ENCODE peak calls at places on chromosome 1, in eight cellular contexts. One of them, this sample, is unnamed.
A peak's percentile ranks its signal among the peaks of the same experiment; 100 is the strongest.

GRCh38 chr1:96999191-96999590 is 277.6 kb downstream of the PTBP2 start:
- DNase-seq in heart right ventricle: no peak
- DNase-seq in PC-9: peak; percentile 16
- DNase-seq in fibroblast of pulmonary artery: no peak
- DNase-seq in colonic mucosa: no peak
- DNase-seq in dorsolateral prefrontal cortex: no peak
- DNase-seq in lower leg skin: no peak
- DNase-seq in lower lobe of right lung: no peak
- DNase-seq in this sample: no peak

GRCh38 chr1:182337736-182338571 is 53.6 kb downstream of the GLUL start:
- DNase-seq in heart right ventricle: peak; percentile 15
- DNase-seq in PC-9: no peak
- DNase-seq in fibroblast of pulmonary artery: peak; percentile 11
- DNase-seq in colonic mucosa: no peak
- DNase-seq in dorsolateral prefrontal cortex: no peak
- DNase-seq in lower leg skin: peak; percentile 80
- DNase-seq in lower lobe of right lung: no peak
- DNase-seq in this sample: peak; percentile 27

GRCh38 chr1:34776911-34777310 is 4.1 kb upstream of the GJB3 start:
- DNase-seq in heart right ventricle: no peak
- DNase-seq in PC-9: peak; percentile 60
- DNase-seq in fibroblast of pulmonary artery: no peak
- DNase-seq in colonic mucosa: no peak
- DNase-seq in dorsolateral prefrontal cortex: no peak
- DNase-seq in lower leg skin: no peak
- DNase-seq in lower lobe of right lung: no peak
- DNase-seq in this sample: no peak

GRCh38 chr1:2971609-2972008 is 49.7 kb upstream of the ACTRT2 start:
- DNase-seq in heart right ventricle: no peak
- DNase-seq in PC-9: no peak
- DNase-seq in fibroblast of pulmonary artery: no peak
- DNase-seq in colonic mucosa: no peak
- DNase-seq in dorsolateral prefrontal cortex: no peak
- DNase-seq in lower leg skin: peak; percentile 75
- DNase-seq in lower lobe of right lung: no peak
- DNase-seq in this sample: no peak

GRCh38 chr1:115669002-115669673 is 27.4 kb downstream of the VANGL1 start:
- DNase-seq in heart right ventricle: no peak
- DNase-seq in PC-9: peak; percentile 83
- DNase-seq in fibroblast of pulmonary artery: peak; percentile 64
- DNase-seq in colonic mucosa: no peak
- DNase-seq in dorsolateral prefrontal cortex: no peak
- DNase-seq in lower leg skin: no peak
- DNase-seq in lower lobe of right lung: no peak
- DNase-seq in this sample: peak; percentile 91

GRCh38 chr1:16041200-16041599 is 2.4 kb upstream of the CLCNKB start:
- DNase-seq in heart right ventricle: no peak
- DNase-seq in PC-9: no peak
- DNase-seq in fibroblast of pulmonary artery: no peak
- DNase-seq in colonic mucosa: no peak
- DNase-seq in dorsolateral prefrontal cortex: no peak
- DNase-seq in lower leg skin: no peak
- DNase-seq in lower lobe of right lung: no peak
- DNase-seq in this sample: no peak

GRCh38 chr1:14907416-14907815 is 246.1 kb upstream of the TMEM51 start:
- DNase-seq in heart right ventricle: no peak
- DNase-seq in PC-9: no peak
- DNase-seq in fibroblast of pulmonary artery: no peak
- DNase-seq in colonic mucosa: no peak
- DNase-seq in dorsolateral prefrontal cortex: no peak
- DNase-seq in lower leg skin: no peak
- DNase-seq in lower lobe of right lung: no peak
- DNase-seq in this sample: no peak

GRCh38 chr1:18803392-18803791 is 56.1 kb downstream of the TAS1R2 start:
- DNase-seq in heart right ventricle: no peak
- DNase-seq in PC-9: no peak
- DNase-seq in fibroblast of pulmonary artery: no peak
- DNase-seq in colonic mucosa: no peak
- DNase-seq in dorsolateral prefrontal cortex: no peak
- DNase-seq in lower leg skin: no peak
- DNase-seq in lower lobe of right lung: no peak
- DNase-seq in this sample: no peak

GRCh38 chr1:156583821-156584622 is 4.5 kb downstream of the TTC24 start:
- DNase-seq in heart right ventricle: no peak
- DNase-seq in PC-9: peak; percentile 61
- DNase-seq in fibroblast of pulmonary artery: peak; percentile 93
- DNase-seq in colonic mucosa: peak; percentile 84
- DNase-seq in dorsolateral prefrontal cortex: peak; percentile 74
- DNase-seq in lower leg skin: peak; percentile 90
- DNase-seq in lower lobe of right lung: no peak
- DNase-seq in this sample: peak; percentile 86

GRCh38 chr1:198919667-198920398 is 281.0 kb downstream of the PTPRC start:
- DNase-seq in heart right ventricle: no peak
- DNase-seq in PC-9: no peak
- DNase-seq in fibroblast of pulmonary artery: no peak
- DNase-seq in colonic mucosa: no peak
- DNase-seq in dorsolateral prefrontal cortex: no peak
- DNase-seq in lower leg skin: no peak
- DNase-seq in lower lobe of right lung: no peak
- DNase-seq in this sample: peak; percentile 51

GRCh38 chr1:10146391-10146790 is 64.0 kb upstream of the KIF1B start:
- DNase-seq in heart right ventricle: no peak
- DNase-seq in PC-9: peak; percentile 35
- DNase-seq in fibroblast of pulmonary artery: no peak
- DNase-seq in colonic mucosa: no peak
- DNase-seq in dorsolateral prefrontal cortex: no peak
- DNase-seq in lower leg skin: no peak
- DNase-seq in lower lobe of right lung: no peak
- DNase-seq in this sample: no peak

GRCh38 chr1:225601902-225602589 is 50.9 kb downstream of the ENAH start:
- DNase-seq in heart right ventricle: no peak
- DNase-seq in PC-9: no peak
- DNase-seq in fibroblast of pulmonary artery: no peak
- DNase-seq in colonic mucosa: no peak
- DNase-seq in dorsolateral prefrontal cortex: no peak
- DNase-seq in lower leg skin: no peak
- DNase-seq in lower lobe of right lung: no peak
- DNase-seq in this sample: no peak

GRCh38 chr1:225607355-225607754 is 45.6 kb downstream of the ENAH start:
- DNase-seq in heart right ventricle: no peak
- DNase-seq in PC-9: no peak
- DNase-seq in fibroblast of pulmonary artery: no peak
- DNase-seq in colonic mucosa: no peak
- DNase-seq in dorsolateral prefrontal cortex: no peak
- DNase-seq in lower leg skin: no peak
- DNase-seq in lower lobe of right lung: no peak
- DNase-seq in this sample: no peak

GRCh38 chr1:225608014-225608796 is 44.7 kb downstream of the ENAH start:
- DNase-seq in heart right ventricle: no peak
- DNase-seq in PC-9: no peak
- DNase-seq in fibroblast of pulmonary artery: no peak
- DNase-seq in colonic mucosa: no peak
- DNase-seq in dorsolateral prefrontal cortex: no peak
- DNase-seq in lower leg skin: no peak
- DNase-seq in lower lobe of right lung: no peak
- DNase-seq in this sample: no peak

GRCh38 chr1:225602590-225603206 is 50.2 kb downstream of the ENAH start:
- DNase-seq in heart right ventricle: no peak
- DNase-seq in PC-9: no peak
- DNase-seq in fibroblast of pulmonary artery: peak; percentile 37
- DNase-seq in colonic mucosa: no peak
- DNase-seq in dorsolateral prefrontal cortex: no peak
- DNase-seq in lower leg skin: no peak
- DNase-seq in lower lobe of right lung: no peak
- DNase-seq in this sample: no peak

GRCh38 chr1:225603538-225604354 is 49.2 kb downstream of the ENAH start:
- DNase-seq in heart right ventricle: no peak
- DNase-seq in PC-9: peak; percentile 72
- DNase-seq in fibroblast of pulmonary artery: peak; percentile 64
- DNase-seq in colonic mucosa: no peak
- DNase-seq in dorsolateral prefrontal cortex: no peak
- DNase-seq in lower leg skin: no peak
- DNase-seq in lower lobe of right lung: no peak
- DNase-seq in this sample: peak; percentile 71
- H3K4me3 ChIP-seq in heart right ventricle: no peak overlapping the region
- H3K4me3 ChIP-seq in PC-9: no peak overlapping the region
- H3K4me3 ChIP-seq in fibroblast of pulmonary artery: no peak overlapping the region
- H3K4me3 ChIP-seq in colonic mucosa: no peak overlapping the region
- H3K4me3 ChIP-seq in dorsolateral prefrontal cortex: no peak overlapping the region
- H3K4me3 ChIP-seq in lower leg skin: no peak overlapping the region
- H3K4me3 ChIP-seq in lower lobe of right lung: no peak overlapping the region
- H3K4me3 ChIP-seq in this sample: no peak overlapping the region

GRCh38 chr1:102466487-102466886 is 469.8 kb upstream of the OLFM3 start:
- DNase-seq in heart right ventricle: no peak
- DNase-seq in PC-9: no peak
- DNase-seq in fibroblast of pulmonary artery: no peak
- DNase-seq in colonic mucosa: no peak
- DNase-seq in dorsolateral prefrontal cortex: no peak
- DNase-seq in lower leg skin: no peak
- DNase-seq in lower lobe of right lung: no peak
- DNase-seq in this sample: no peak
- TF ChIP-seq CTCF in heart right ventricle: no peak
- TF ChIP-seq CTCF in PC-9: no peak
- TF ChIP-seq CTCF in fibroblast of pulmonary artery: no peak
- TF ChIP-seq CTCF in colonic mucosa: no peak
- TF ChIP-seq CTCF in dorsolateral prefrontal cortex: no peak
- TF ChIP-seq CTCF in lower leg skin: no peak
- TF ChIP-seq CTCF in lower lobe of right lung: no peak
- TF ChIP-seq CTCF in this sample: no peak

GRCh38 chr1:28577738-28578536 is 14.1 kb upstream of the RAB42 start:
- DNase-seq in heart right ventricle: no peak
- DNase-seq in PC-9: no peak
- DNase-seq in fibroblast of pulmonary artery: no peak
- DNase-seq in colonic mucosa: no peak
- DNase-seq in dorsolateral prefrontal cortex: no peak
- DNase-seq in lower leg skin: no peak
- DNase-seq in lower lobe of right lung: no peak
- DNase-seq in this sample: peak; percentile 14

GRCh38 chr1:28578696-28579218 is 13.3 kb upstream of the RAB42 start:
- DNase-seq in heart right ventricle: no peak
- DNase-seq in PC-9: no peak
- DNase-seq in fibroblast of pulmonary artery: no peak
- DNase-seq in colonic mucosa: no peak
- DNase-seq in dorsolateral prefrontal cortex: no peak
- DNase-seq in lower leg skin: no peak
- DNase-seq in lower lobe of right lung: no peak
- DNase-seq in this sample: no peak

GRCh38 chr1:28577052-28577678 is 14.9 kb upstream of the RAB42 start:
- DNase-seq in heart right ventricle: no peak
- DNase-seq in PC-9: no peak
- DNase-seq in fibroblast of pulmonary artery: no peak
- DNase-seq in colonic mucosa: no peak
- DNase-seq in dorsolateral prefrontal cortex: no peak
- DNase-seq in lower leg skin: no peak
- DNase-seq in lower lobe of right lung: no peak
- DNase-seq in this sample: peak; percentile 25

GRCh38 chr1:28580706-28581530 is 11.1 kb upstream of the RAB42 start:
- DNase-seq in heart right ventricle: no peak
- DNase-seq in PC-9: no peak
- DNase-seq in fibroblast of pulmonary artery: peak; percentile 44
- DNase-seq in colonic mucosa: peak; percentile 55
- DNase-seq in dorsolateral prefrontal cortex: no peak
- DNase-seq in lower leg skin: peak; percentile 86
- DNase-seq in lower lobe of right lung: peak; percentile 60
- DNase-seq in this sample: peak; percentile 41

DNA sequence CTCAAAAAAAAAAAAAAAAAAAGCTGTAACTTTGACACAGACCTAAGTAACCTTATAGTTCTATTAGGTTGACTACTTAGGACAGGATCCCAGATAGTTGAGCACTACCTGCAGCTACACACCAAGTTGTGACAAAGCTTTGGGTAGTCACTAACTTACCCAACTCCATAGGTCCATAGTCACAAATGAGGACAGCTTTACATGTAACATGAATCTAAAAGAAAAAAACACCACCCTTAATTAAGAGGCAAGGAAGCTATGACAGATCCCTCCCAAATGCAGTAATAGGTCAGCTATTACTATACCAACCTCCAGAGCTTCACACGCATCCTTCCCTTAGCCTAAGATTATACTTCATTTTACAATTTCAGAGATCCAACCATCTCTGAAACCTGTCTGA is 12.7 kb upstream of the RAB42 start:
- DNase-seq in heart right ventricle: no peak
- DNase-seq in PC-9: no peak
- DNase-seq in fibroblast of pulmonary artery: no peak
- DNase-seq in colonic mucosa: no peak
- DNase-seq in dorsolateral prefrontal cortex: no peak
- DNase-seq in lower leg skin: no peak
- DNase-seq in lower lobe of right lung: no peak
- DNase-seq in this sample: peak; percentile 19
- H3K4me3 ChIP-seq in heart right ventricle: peak overlapping the region; percentile 85
- H3K4me3 ChIP-seq in PC-9: peak overlapping the region; percentile 87
- H3K4me3 ChIP-seq in fibroblast of pulmonary artery: peak overlapping the region; percentile 95
- H3K4me3 ChIP-seq in colonic mucosa: peak overlapping the region; percentile 87
- H3K4me3 ChIP-seq in dorsolateral prefrontal cortex: no peak overlapping the region
- H3K4me3 ChIP-seq in lower leg skin: no peak overlapping the region
- H3K4me3 ChIP-seq in lower lobe of right lung: peak overlapping the region; percentile 96
- H3K4me3 ChIP-seq in this sample: peak overlapping the region; percentile 99

GRCh38 chr1:203325418-203326091 is 20.2 kb downstream of the BTG2 start:
- DNase-seq in heart right ventricle: peak; percentile 74
- DNase-seq in PC-9: no peak
- DNase-seq in fibroblast of pulmonary artery: no peak
- DNase-seq in colonic mucosa: peak; percentile 90
- DNase-seq in dorsolateral prefrontal cortex: peak; percentile 74
- DNase-seq in lower leg skin: peak; percentile 94
- DNase-seq in lower lobe of right lung: peak; percentile 74
- DNase-seq in this sample: no peak

GRCh38 chr1:203327684-203328457 is 22.6 kb downstream of the BTG2 start:
- DNase-seq in heart right ventricle: peak; percentile 63
- DNase-seq in PC-9: peak; percentile 68
- DNase-seq in fibroblast of pulmonary artery: peak; percentile 53
- DNase-seq in colonic mucosa: no peak
- DNase-seq in dorsolateral prefrontal cortex: peak; percentile 67
- DNase-seq in lower leg skin: peak; percentile 92
- DNase-seq in lower lobe of right lung: no peak
- DNase-seq in this sample: peak; percentile 44

GRCh38 chr1:203331224-203331623 is 19.7 kb downstream of the FMOD start:
- DNase-seq in heart right ventricle: no peak
- DNase-seq in PC-9: no peak
- DNase-seq in fibroblast of pulmonary artery: no peak
- DNase-seq in colonic mucosa: no peak
- DNase-seq in dorsolateral prefrontal cortex: no peak
- DNase-seq in lower leg skin: no peak
- DNase-seq in lower lobe of right lung: no peak
- DNase-seq in this sample: no peak

GRCh38 chr1:203326830-203327683 is 21.7 kb downstream of the BTG2 start:
- DNase-seq in heart right ventricle: peak; percentile 95
- DNase-seq in PC-9: peak; percentile 77
- DNase-seq in fibroblast of pulmonary artery: peak; percentile 86
- DNase-seq in colonic mucosa: peak; percentile 96
- DNase-seq in dorsolateral prefrontal cortex: peak; percentile 88
- DNase-seq in lower leg skin: peak; percentile 99
- DNase-seq in lower lobe of right lung: peak; percentile 97
- DNase-seq in this sample: peak; percentile 74

DNA sequence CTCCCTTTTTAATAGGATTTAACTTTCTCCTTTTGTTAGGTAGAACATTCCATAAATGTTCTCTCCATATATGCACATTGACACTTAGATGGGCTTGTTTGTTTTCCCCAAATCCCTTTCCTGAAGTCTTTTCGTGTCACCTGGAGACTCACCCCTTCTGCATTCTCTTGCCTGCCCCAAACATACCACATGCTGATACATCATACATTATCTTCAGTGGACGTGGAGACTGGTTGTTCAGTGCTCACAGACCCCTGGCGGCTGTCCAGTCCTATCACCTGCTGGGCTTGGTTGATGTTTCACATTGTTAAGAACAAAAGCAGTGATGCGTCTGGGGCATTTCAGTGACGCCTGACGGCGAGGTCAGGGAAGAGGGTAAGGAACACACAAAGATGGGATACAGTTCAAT is 22.2 kb downstream of the FMOD start:
- DNase-seq in heart right ventricle: no peak
- DNase-seq in PC-9: no peak
- DNase-seq in fibroblast of pulmonary artery: no peak
- DNase-seq in colonic mucosa: peak; percentile 74
- DNase-seq in dorsolateral prefrontal cortex: no peak
- DNase-seq in lower leg skin: no peak
- DNase-seq in lower lobe of right lung: no peak
- DNase-seq in this sample: no peak
- TF ChIP-seq CTCF in heart right ventricle: no peak
- TF ChIP-seq CTCF in PC-9: no peak
- TF ChIP-seq CTCF in fibroblast of pulmonary artery: no peak
- TF ChIP-seq CTCF in colonic mucosa: no peak
- TF ChIP-seq CTCF in dorsolateral prefrontal cortex: no peak
- TF ChIP-seq CTCF in lower leg skin: no peak
- TF ChIP-seq CTCF in lower lobe of right lung: no peak
- TF ChIP-seq CTCF in this sample: no peak